ENCODE peak calls at places on chromosomes 6 and 20, in seven cellular contexts. H is heart left ventricle, U is heart right ventricle, O is cardiac fibroblast, D is fibroblast of pulmonary artery, V is PC-3, X is astrocyte of the spinal cord. W is an unnamed sample.

GRCh38 chr20:62737971-62738881 is 29.6 kb downstream of the NTSR1 start:
- DNase-seq in H (peak), U (no peak), O (no peak), D (no peak), V (no peak), X (no peak), W (no peak)

GRCh38 chr20:47347661-47348462 is 8.6 kb downstream of the ZMYND8 start:
- DNase-seq in H (no peak), U (no peak), O (no peak), D (no peak), V (no peak), X (no peak), W (no peak)

GRCh38 chr20:10131612-10132345 is 86.9 kb upstream of the SNAP25 start:
- DNase-seq in H (peak), U (peak), O (peak), D (peak), V (peak), X (peak), W (peak)

GRCh38 chr20:32465092-32465900 is 107.2 kb downstream of the ASXL1 start:
- DNase-seq in H (peak), U (peak), O (peak), D (peak), V (no peak), X (peak), W (peak)

GRCh38 chr6:3538536-3538935 is 81.7 kb upstream of the SLC22A23 start:
- DNase-seq in H (no peak), U (no peak), O (no peak), D (no peak), V (no peak), X (no peak), W (no peak)

GRCh38 chr6:104855507-104855906 is 4.2 kb downstream of the HACE1 start:
- DNase-seq in H (no peak), U (no peak), O (peak), D (peak), V (peak), X (peak), W (peak)

GRCh38 chr6:1767481-1768246 is 157.9 kb downstream of the FOXC1 start:
- DNase-seq in H (peak), U (no peak), O (peak), D (peak), V (peak), X (no peak), W (no peak)

GRCh38 chr6:81861281-81861680 is 108.8 kb upstream of the TENT5A start:
- DNase-seq in H (no peak), U (no peak), O (no peak), D (no peak), V (no peak), X (no peak), W (no peak)

GRCh38 chr6:65126667-65127066 is 580.4 kb downstream of the EYS start:
- DNase-seq in H (no peak), U (no peak), O (peak), D (no peak), V (no peak), X (no peak), W (no peak)

GRCh38 chr20:35734777-35735649 is 7.0 kb downstream of the RBM39 start:
- DNase-seq in H (no peak), U (no peak), O (no peak), D (no peak), V (no peak), X (no peak), W (no peak)

GRCh38 chr6:139369568-139370046 is 4.8 kb downstream of the CITED2 start:
- DNase-seq in H (no peak), U (no peak), O (peak), D (peak), V (peak), X (peak), W (peak)

GRCh38 chr6:15359335-15359862 is 113.5 kb downstream of the JARID2 start:
- DNase-seq in H (no peak), U (no peak), O (no peak), D (no peak), V (no peak), X (no peak), W (no peak)

GRCh38 chr20:43915209-43916072 is 789 bp downstream of the TOX2 start:
- DNase-seq in H (no peak), U (peak), O (peak), D (peak), V (no peak), X (peak), W (no peak)

GRCh38 chr20:20396794-20397193 is 28.9 kb downstream of the INSM1 start:
- DNase-seq in H (no peak), U (no peak), O (no peak), D (no peak), V (no peak), X (no peak), W (no peak)

GRCh38 chr6:134744301-134744700 is 205.6 kb downstream of the ALDH8A1 start:
- DNase-seq in H (no peak), U (no peak), O (no peak), D (no peak), V (no peak), X (no peak), W (no peak)

GRCh38 chr20:1528811-1529210 is 28.7 kb downstream of the SIRPD start:
- DNase-seq in H (no peak), U (no peak), O (no peak), D (peak), V (peak), X (no peak), W (no peak)

GRCh38 chr6:132228894-132229293 is 172.4 kb downstream of the MOXD1 start:
- DNase-seq in H (no peak), U (no peak), O (no peak), D (no peak), V (no peak), X (peak), W (no peak)

GRCh38 chr20:38473353-38473795 is 731 bp downstream of the RALGAPB start:
- DNase-seq in H (peak), U (no peak), O (peak), D (peak), V (peak), X (peak), W (peak)

GRCh38 chr6:71028236-71028876 is 71.5 kb upstream of the B3GAT2 start:
- DNase-seq in H (no peak), U (no peak), O (no peak), D (no peak), V (no peak), X (no peak), W (no peak)

GRCh38 chr20:61595216-61595615 is 343.2 kb downstream of the CDH4 start:
- DNase-seq in H (no peak), U (no peak), O (no peak), D (no peak), V (no peak), X (no peak), W (no peak)

GRCh38 chr6:67888886-67889681 is 746.0 kb upstream of the ADGRB3 start:
- DNase-seq in H (no peak), U (no peak), O (no peak), D (no peak), V (no peak), X (no peak), W (no peak)

DNA sequence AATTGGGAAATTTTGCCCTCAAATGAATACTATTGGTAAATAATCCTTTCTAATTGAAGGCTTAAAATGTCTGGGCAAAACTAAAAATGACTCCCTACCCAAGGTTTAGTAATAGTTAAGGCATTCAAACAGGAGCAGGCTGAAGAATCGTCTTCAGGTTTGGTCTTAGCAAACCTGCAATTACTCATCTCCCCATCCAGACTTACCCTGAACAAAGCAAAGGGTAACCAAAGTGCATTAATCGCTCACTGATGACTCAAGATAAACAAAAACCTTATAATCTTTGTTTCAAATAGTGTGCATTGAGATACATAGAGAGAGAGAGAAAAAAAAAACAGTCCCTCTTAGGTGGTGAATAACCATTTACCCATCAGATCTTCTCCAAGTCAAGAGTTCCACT is 225.5 kb downstream of the BMP2 start:
- DNase-seq in H (no peak), U (no peak), O (no peak), D (peak), V (peak), X (peak), W (no peak)
- H3K4me3 ChIP-seq in H (no peak), U (no peak), O (no peak), D (no peak), V (no peak), X (no peak), W (no peak)

GRCh38 chr6:88422831-88423230 is 256.7 kb upstream of the CNR1 start:
- DNase-seq in H (no peak), U (no peak), O (no peak), D (no peak), V (peak), X (no peak), W (no peak)
- TF ChIP-seq CTCF in H (no peak), U (no peak), O (no peak), D (no peak), V (peak), X (peak), W (peak)

GRCh38 chr20:63854766-63855362 is 6.4 kb upstream of the ABHD16B start:
- DNase-seq in H (peak), U (peak), O (no peak), D (no peak), V (no peak), X (no peak), W (no peak)
- H3K4me3 ChIP-seq in H (peak), U (peak), O (no peak), D (no peak), V (no peak), X (no peak), W (no peak)

GRCh38 chr20:42018979-42019378 is 400.8 kb upstream of the CHD6 start:
- DNase-seq in H (no peak), U (no peak), O (peak), D (no peak), V (no peak), X (no peak), W (no peak)
- TF ChIP-seq CTCF in H (no peak), U (no peak), O (no peak), D (no peak), V (no peak), X (no peak), W (no peak)

DNA sequence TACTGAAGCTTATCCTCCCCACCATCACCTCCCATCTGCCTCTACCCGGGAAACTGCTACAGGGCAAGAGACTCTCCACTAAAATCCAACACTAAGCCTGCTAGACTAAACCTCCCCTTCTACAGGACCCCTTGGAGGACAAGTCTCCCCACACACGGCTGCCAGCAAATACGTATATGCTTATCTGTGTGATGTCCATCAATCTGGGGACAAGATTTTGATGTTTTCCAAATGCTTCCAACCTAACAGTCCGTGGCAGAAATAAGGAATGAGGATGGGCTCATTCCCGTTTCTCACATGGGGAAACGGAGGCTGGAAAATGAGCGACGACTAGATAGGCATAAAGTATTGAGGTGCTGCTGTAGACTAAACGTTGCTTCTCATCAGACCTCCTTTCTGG is 1.8 kb downstream of the KCNK5 start:
- DNase-seq in H (no peak), U (no peak), O (no peak), D (no peak), V (no peak), X (no peak), W (no peak)
- H3K4me3 ChIP-seq in H (no peak), U (no peak), O (no peak), D (no peak), V (no peak), X (no peak), W (no peak)

GRCh38 chr6:167877994-167878779 is 51.5 kb downstream of the AFDN start:
- DNase-seq in H (no peak), U (no peak), O (no peak), D (no peak), V (no peak), X (no peak), W (no peak)
- TF ChIP-seq CTCF in H (no peak), U (no peak), O (no peak), D (no peak), V (no peak), X (no peak), W (no peak)